ENCODE peak calls at places on chromosomes 11 and 22, in five cellular contexts. H, W, G, L and K are unnamed samples.

GRCh38 chr11:1699771-1700170 is 2.8 kb downstream of the KRTAP5-6 start:
- DNase-seq in L (no peak), G (no peak), W (no peak), H (no peak), K (no peak)

GRCh38 chr11:77842451-77843121 is 21.6 kb downstream of the AAMDC start:
- DNase-seq in L (no peak), H (no peak), W (no peak), G (peak; percentile 43), K (no peak)

GRCh38 chr11:116955548-116955947 is 118.1 kb upstream of the APOA1 start:
- DNase-seq in L (peak; percentile 79), W (no peak), H (no peak), G (no peak), K (no peak)

GRCh38 chr11:1458340-1459218 is 28.0 kb downstream of the MOB2 start:
- DNase-seq in G (peak; percentile 4), H (peak; percentile 75), W (no peak), L (peak; percentile 3), K (peak; percentile 44)

GRCh38 chr11:47358731-47359051 is 6.2 kb upstream of the MYBPC3 start:
- DNase-seq in L (no peak), H (no peak), W (no peak), G (no peak), K (no peak)

GRCh38 chr22:48253136-48253535 is 1490.7 kb downstream of the TBC1D22A start:
- DNase-seq in L (no peak), W (no peak), H (no peak), G (no peak), K (no peak)

GRCh38 chr11:1202776-1203504 is 19.9 kb upstream of the MUC5B start:
- DNase-seq in G (peak; percentile 76), L (peak; percentile 55), H (peak; percentile 79), W (peak; percentile 23), K (peak; percentile 88)

GRCh38 chr11:19326499-19326898 is 85.8 kb upstream of the E2F8 start:
- DNase-seq in L (no peak), H (no peak), W (no peak), G (peak; percentile 39), K (no peak)

GRCh38 chr22:43263645-43264514 is 76.9 kb upstream of the TTLL12 start:
- DNase-seq in H (peak; percentile 84), G (no peak), L (no peak), W (peak; percentile 48), K (no peak)

GRCh38 chr11:5620606-5621521 is 3.9 kb upstream of the TRIM34 start:
- DNase-seq in H (peak; percentile 73), L (no peak), G (peak; percentile 87), W (no peak), K (no peak)

GRCh38 chr11:24375896-24376295 is 121.0 kb upstream of the LUZP2 start:
- DNase-seq in W (no peak), H (no peak), L (no peak), G (no peak), K (no peak)

GRCh38 chr11:93432247-93432646 is 101.7 kb downstream of the DEUP1 start:
- DNase-seq in W (no peak), H (no peak), G (no peak), L (no peak), K (no peak)

GRCh38 chr11:110782616-110783015 is 70.4 kb upstream of the ARHGAP20 start:
- DNase-seq in H (no peak), L (no peak), G (no peak), W (no peak), K (no peak)

GRCh38 chr11:104390696-104391095 is 226.7 kb upstream of the PDGFD start:
- DNase-seq in W (no peak), L (no peak), H (no peak), G (peak; percentile 25), K (no peak)

GRCh38 chr11:58560842-58561241 is 14.8 kb downstream of the LPXN start:
- DNase-seq in W (no peak), G (no peak), L (no peak), H (no peak), K (no peak)

GRCh38 chr11:16967347-16967662 is 46.9 kb downstream of the PLEKHA7 start:
- DNase-seq in H (no peak), W (no peak), L (no peak), G (no peak), K (no peak)

GRCh38 chr22:19530751-19531150 is 6.5 kb upstream of the CLDN5 start:
- DNase-seq in L (no peak), W (no peak), G (no peak), H (no peak), K (no peak)

GRCh38 chr11:68206211-68206610 is 6.9 kb downstream of the KMT5B start:
- DNase-seq in W (peak; percentile 53), H (peak; percentile 76), G (peak; percentile 91), L (peak; percentile 77), K (peak; percentile 88)

GRCh38 chr11:88484873-88485621 is 147.5 kb upstream of the CTSC start:
- DNase-seq in H (peak; percentile 49), W (peak; percentile 45), L (peak; percentile 55), G (peak; percentile 83), K (peak; percentile 81)

GRCh38 chr11:118328745-118329144 is 13.8 kb downstream of the CD3D start:
- DNase-seq in L (no peak), H (no peak), G (no peak), W (no peak), K (no peak)

GRCh38 chr11:33323421-33323820 is 66.2 kb downstream of the HIPK3 start:
- DNase-seq in H (no peak), L (no peak), G (no peak), W (no peak), K (no peak)
- TF ChIP-seq CTCF in H (no peak), L (peak; percentile 10), G (no peak), W (no peak), K (no peak)

DNA sequence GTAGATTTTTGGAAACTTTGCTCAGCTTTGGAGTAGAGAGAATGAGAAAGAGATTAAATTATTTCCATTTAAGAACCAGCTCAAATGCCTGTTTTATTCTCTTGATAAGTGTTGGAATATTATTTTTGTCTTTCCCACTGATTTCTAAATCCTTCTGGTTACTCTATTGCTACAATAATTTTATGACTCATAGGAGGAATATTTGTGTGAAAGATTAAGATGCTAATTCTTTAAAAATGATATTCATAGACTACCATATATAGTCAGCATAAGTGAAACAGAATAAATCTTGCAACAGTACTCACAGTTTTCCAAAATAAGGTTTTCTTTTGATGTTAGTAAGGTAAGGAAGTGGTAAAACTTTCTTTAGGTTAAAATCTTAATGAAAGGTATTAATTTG is 60.9 kb downstream of the YAP1 start:
- DNase-seq in L (no peak), H (no peak), W (no peak), G (peak; percentile 84), K (no peak)
- H2AFZ ChIP-seq in L (no peak overlapping the region), H (no peak overlapping the region), W (no peak overlapping the region), G (no peak overlapping the region), K (no peak overlapping the region)

GRCh38 chr22:30261134-30261533 is 5.5 kb downstream of the OSM start:
- DNase-seq in H (no peak), W (no peak), L (no peak), G (no peak), K (no peak)

GRCh38 chr22:30263883-30264282 is 2.8 kb downstream of the OSM start:
- DNase-seq in W (no peak), H (no peak), G (no peak), L (no peak), K (no peak)

GRCh38 chr22:30260682-30261081 is 6.0 kb downstream of the OSM start:
- DNase-seq in W (no peak), G (no peak), H (no peak), L (no peak), K (no peak)

GRCh38 chr22:30262917-30263741 is 3.5 kb downstream of the OSM start:
- DNase-seq in W (no peak), G (peak; percentile 72), L (peak; percentile 80), H (peak; percentile 83), K (peak; percentile 95)

DNA sequence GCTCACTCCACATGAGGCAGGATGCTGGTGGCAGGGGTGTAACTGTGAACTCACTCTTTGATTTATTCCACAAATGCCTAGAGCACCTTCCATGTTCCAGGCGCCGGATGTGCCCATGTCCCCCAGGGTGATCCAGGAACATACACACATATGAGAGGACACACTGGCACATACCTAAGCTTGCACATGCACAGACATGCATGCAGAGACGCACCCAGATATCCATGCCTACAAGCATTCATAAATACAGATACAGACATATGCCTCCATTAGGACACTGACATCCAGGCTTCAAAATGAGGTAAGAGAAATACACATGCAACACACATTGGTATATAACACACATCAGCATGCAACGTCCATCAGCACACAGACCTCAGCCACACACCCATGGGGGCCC is 4.5 kb downstream of the OSM start:
- DNase-seq in W (no peak), L (no peak), G (no peak), H (no peak), K (no peak)
- H3K9me2 ChIP-seq in W (no peaks in the 10 kb centered on the region), L (no peaks in the 10 kb centered on the region), G (no peaks in the 10 kb centered on the region), H (no peaks in the 10 kb centered on the region), K (no peaks in the 10 kb centered on the region)

GRCh38 chr22:45335021-45335818 is 25.5 kb downstream of the FAM118A start:
- DNase-seq in G (no peak), H (no peak), L (no peak), W (no peak), K (peak; percentile 79)
- TF ChIP-seq CTCF in G (no peak), H (no peak), L (no peak), W (no peak), K (peak; percentile 31)

GRCh38 chr22:22042009-22042408 is 59.4 kb upstream of the TOP3B start:
- DNase-seq in W (no peak), L (peak; percentile 71), H (no peak), G (no peak), K (no peak)
- H2AFZ ChIP-seq in W (no peak overlapping the region), L (peak overlapping the region; percentile 2), H (no peak overlapping the region), G (no peak overlapping the region), K (no peak overlapping the region)

GRCh38 chr11:29129850-29130249 is 887.0 kb downstream of the KCNA4 start:
- DNase-seq in H (no peak), G (peak; percentile 40), L (no peak), W (no peak), K (no peak)

GRCh38 chr11:29124436-29124835 is 892.4 kb downstream of the KCNA4 start:
- DNase-seq in W (no peak), L (no peak), H (no peak), G (no peak), K (no peak)

GRCh38 chr11:29127456-29127855 is 889.4 kb downstream of the KCNA4 start:
- DNase-seq in W (no peak), H (no peak), G (no peak), L (no peak), K (no peak)

GRCh38 chr11:29120329-29120695 is 896.5 kb downstream of the KCNA4 start:
- DNase-seq in L (no peak), H (no peak), G (no peak), W (no peak), K (no peak)

GRCh38 chr11:29125621-29126020 is 891.2 kb downstream of the KCNA4 start:
- DNase-seq in W (no peak), H (peak; percentile 4), L (no peak), G (no peak), K (no peak)
- H3K9me2 ChIP-seq in W (no peaks in the 10 kb centered on the region), H (no peaks in the 10 kb centered on the region), L (no peaks in the 10 kb centered on the region), G (no peaks in the 10 kb centered on the region), K (no peaks in the 10 kb centered on the region)